ENCODE peak calls at places on chromosomes 6 and 20, in eight cellular contexts. D is breast epithelium, K is SJSA1, O is cardiac muscle cell, S is A673, H is SK-N-SH, E is endothelial cell of umbilical vein, R is neural progenitor cell. Y is an unnamed sample. For H3K9me3, the result is how much of the 10 kb centered on the place peaks cover.

GRCh38 chr20:8132015-8132631 is at the start of gene PLCB1:
- DNase-seq in S (peak), O (peak), R (peak), E (peak), K (peak), D (peak), H (peak), Y (peak)

GRCh38 chr6:99359800-99360199 is 10.3 kb upstream of the FAXC start:
- DNase-seq in K (no peak), S (no peak), E (no peak), H (no peak), D (no peak), O (no peak), R (no peak), Y (no peak)

GRCh38 chr6:135189344-135189743 is 8.2 kb downstream of the MYB start:
- DNase-seq in S (no peak), D (no peak), E (no peak), H (no peak), O (no peak), K (no peak), R (no peak), Y (no peak)

GRCh38 chr20:53829086-53829703 is 235.6 kb upstream of the ZNF217 start:
- DNase-seq in R (no peak), D (no peak), E (peak), S (peak), K (peak), H (no peak), O (peak), Y (no peak)

GRCh38 chr20:33765099-33765498 is 33.3 kb downstream of the ZNF341 start:
- DNase-seq in H (no peak), K (no peak), E (no peak), D (no peak), R (no peak), O (no peak), S (no peak), Y (no peak)

GRCh38 chr6:53541900-53542299 is 3.0 kb downstream of the GCLC start:
- DNase-seq in H (no peak), E (no peak), O (no peak), R (no peak), D (no peak), K (no peak), S (no peak), Y (no peak)

GRCh38 chr6:156902782-156903181 is 125.6 kb downstream of the ARID1B start:
- DNase-seq in H (no peak), O (no peak), K (no peak), R (no peak), S (no peak), D (no peak), E (no peak), Y (no peak)

GRCh38 chr6:144215402-144215931 is 65.2 kb downstream of the STX11 start:
- DNase-seq in O (peak), D (no peak), H (peak), R (no peak), E (no peak), S (peak), K (no peak), Y (no peak)

GRCh38 chr6:170099387-170099786 is 191.5 kb downstream of the DLL1 start:
- DNase-seq in O (no peak), E (no peak), K (no peak), S (no peak), H (no peak), D (no peak), R (no peak), Y (no peak)

GRCh38 chr20:17613328-17614175 is 43.7 kb downstream of the DSTN start:
- DNase-seq in R (no peak), E (no peak), H (peak), O (no peak), K (no peak), D (peak), S (no peak), Y (no peak)

GRCh38 chr20:50429412-50429811 is 80.8 kb upstream of the PTPN1 start:
- DNase-seq in R (no peak), K (no peak), D (no peak), E (no peak), H (no peak), O (no peak), S (no peak), Y (no peak)

GRCh38 chr6:132388291-132388690 is 13.0 kb downstream of the MOXD1 start:
- DNase-seq in K (no peak), E (no peak), R (no peak), O (no peak), S (peak), H (no peak), D (no peak), Y (no peak)

GRCh38 chr6:89351632-89352328 is 742 bp downstream of the UBE2J1 start:
- DNase-seq in S (peak), O (no peak), D (no peak), K (no peak), E (peak), R (no peak), H (peak), Y (no peak)

GRCh38 chr20:11786108-11786507 is 131.6 kb upstream of the BTBD3 start:
- DNase-seq in R (no peak), K (no peak), O (no peak), E (no peak), S (no peak), H (no peak), D (no peak), Y (no peak)

GRCh38 chr6:116444092-116444491 is 17.1 kb upstream of the CALHM6 start:
- DNase-seq in D (no peak), S (peak), K (peak), H (peak), R (peak), O (peak), E (peak), Y (no peak)

GRCh38 chr20:47293524-47294157 is 62.9 kb downstream of the ZMYND8 start:
- DNase-seq in D (no peak), O (no peak), E (no peak), H (no peak), R (no peak), S (peak), K (no peak), Y (no peak)

GRCh38 chr6:127026247-127026646 is 92.2 kb upstream of the RSPO3 start:
- DNase-seq in E (no peak), H (no peak), R (no peak), D (no peak), K (no peak), S (no peak), O (no peak), Y (no peak)

GRCh38 chr6:109478222-109478805 is 4.7 kb downstream of the ZBTB24 start:
- DNase-seq in K (peak), H (no peak), O (no peak), D (no peak), R (no peak), E (no peak), S (no peak), Y (no peak)

GRCh38 chr6:54031194-54031593 is 80.0 kb upstream of the MLIP start:
- DNase-seq in E (no peak), O (no peak), S (no peak), K (no peak), R (no peak), H (no peak), D (no peak), Y (no peak)

GRCh38 chr6:163415176-163415619 is 680 bp downstream of the QKI start:
- DNase-seq in E (no peak), K (no peak), S (peak), O (no peak), R (no peak), D (no peak), H (peak), Y (peak)

DNA sequence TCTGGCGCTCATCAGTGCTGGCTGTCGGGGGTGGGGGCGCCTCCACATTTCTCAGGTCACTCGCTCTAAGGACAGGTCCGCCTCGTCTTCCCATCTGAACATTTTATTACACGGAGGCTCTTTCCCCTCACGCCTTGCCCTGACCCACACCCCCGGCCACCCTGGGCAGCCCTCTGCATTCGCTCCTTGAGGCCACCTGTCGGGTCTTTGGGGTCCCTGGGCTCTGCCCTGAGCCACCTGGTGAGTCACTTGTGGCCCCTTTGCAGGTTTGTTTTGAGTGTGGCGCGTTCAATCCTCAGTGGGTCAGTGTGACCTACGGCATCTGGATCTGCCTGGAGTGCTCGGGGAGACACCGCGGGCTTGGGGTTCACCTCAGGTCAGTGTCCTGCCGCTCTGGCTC is 3.2 kb downstream of the ARFGAP1 start:
- DNase-seq in S (no peak), H (no peak), O (no peak), D (no peak), R (no peak), E (no peak), K (no peak), Y (no peak)
- H3K9me3 ChIP-seq in S (under half), H (under half), O (under half), D (under half), R (under half), E (under half), K (under half), Y (under half)

DNA sequence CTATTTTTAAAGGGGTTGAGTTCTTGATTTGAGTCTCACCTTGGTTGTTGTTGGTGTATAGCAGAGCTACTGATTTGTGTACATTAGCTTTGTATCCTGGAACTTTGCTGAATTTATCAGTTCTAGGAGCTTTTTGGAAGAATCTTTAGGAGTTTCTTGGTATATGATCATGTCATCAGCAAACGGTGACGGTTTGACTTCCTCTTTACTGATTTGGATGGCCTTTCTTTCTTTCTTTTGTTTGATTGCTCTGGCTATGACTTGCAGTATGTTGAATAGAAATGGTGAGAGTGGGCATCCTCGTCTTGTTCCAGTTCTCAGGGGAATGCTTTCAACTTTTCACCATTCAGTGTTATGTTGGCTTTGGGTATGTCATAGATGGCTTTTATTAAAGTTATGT is 64.0 kb downstream of the CDYL start:
- DNase-seq in R (no peak), H (no peak), S (no peak), D (no peak), K (no peak), E (no peak), O (no peak), Y (no peak)
- H3K9me3 ChIP-seq in R (under half), H (under half), S (under half), D (under half), K (under half), E (under half), O (under half), Y (under half)

DNA sequence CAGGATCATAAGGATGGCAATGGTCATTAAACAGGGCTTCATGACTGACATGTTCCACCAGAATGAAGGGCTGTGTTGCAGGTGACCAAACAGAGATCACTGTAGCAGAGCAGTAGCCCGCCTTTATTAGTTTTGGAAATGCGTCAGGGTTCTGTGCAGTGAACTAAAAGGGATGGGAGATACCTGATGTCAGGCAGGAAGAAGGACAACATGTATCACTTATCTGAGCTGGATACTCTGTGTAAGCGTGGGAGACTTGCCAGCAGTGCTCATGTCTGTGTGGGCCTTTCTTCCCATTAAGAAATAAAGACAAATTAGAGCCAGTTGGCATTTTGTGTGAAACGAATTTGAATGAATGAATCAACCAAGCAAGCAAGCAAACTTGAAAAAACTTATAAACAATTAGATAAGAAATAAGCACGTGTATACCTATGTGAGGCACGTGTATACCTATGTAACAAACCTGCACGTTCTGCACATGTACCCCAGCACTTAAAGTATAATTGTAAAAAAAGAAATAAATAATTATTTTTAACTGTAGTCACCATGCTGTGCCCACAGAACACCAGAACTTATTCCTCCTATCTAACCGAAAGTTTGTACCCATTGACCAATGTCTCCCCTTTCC is at the start of gene DEFB116:
- DNase-seq in R (no peak), S (no peak), H (no peak), O (no peak), E (no peak), K (no peak), D (no peak), Y (no peak)
- H3K9me3 ChIP-seq in R (half or more), S (under half), H (under half), O (under half), E (under half), K (under half), D (under half), Y (under half)

GRCh38 chr20:61839912-61840441 is 225.7 kb downstream of the TAF4 start:
- DNase-seq in S (no peak), E (no peak), D (no peak), H (no peak), O (no peak), K (no peak), R (no peak), Y (no peak)

GRCh38 chr20:61839223-61839911 is 226.3 kb downstream of the TAF4 start:
- DNase-seq in E (no peak), S (no peak), D (no peak), R (no peak), K (no peak), O (no peak), H (no peak), Y (no peak)

GRCh38 chr20:61835791-61836350 is 229.8 kb downstream of the TAF4 start:
- DNase-seq in S (no peak), K (no peak), D (no peak), H (no peak), E (no peak), O (no peak), R (no peak), Y (no peak)

GRCh38 chr20:61835301-61835700 is 230.4 kb downstream of the TAF4 start:
- DNase-seq in H (no peak), O (no peak), K (no peak), S (no peak), E (no peak), R (no peak), D (no peak), Y (no peak)

GRCh38 chr20:61837200-61837599 is 228.5 kb downstream of the TAF4 start:
- DNase-seq in H (no peak), E (no peak), S (no peak), D (no peak), K (no peak), R (no peak), O (no peak), Y (no peak)
- H3K9me3 ChIP-seq in H (under half), E (under half), S (under half), D (under half), K (under half), R (under half), O (under half), Y (under half)

Y was measured in effector memory CD4-positive, alpha-beta T cell.